ENCODE peak calls at places on chromosomes 6 and 20, in nine cellular contexts. P is CD4-positive, CD25-positive, alpha-beta regulatory T cell; I is tibial artery; N is activated B cell treated with CpG ODN at 0.5 μM for 24 hours; U is RWPE1; X is stimulated activated CD8-positive, alpha-beta memory T cell treated with anti-CD3 and anti-CD28 coated beads, Interleukin-4, amount 100 ng/mL, for 4 hours; Q is cardiac muscle cell; M is HEK293T; F is NCI-H774. Z is an unnamed sample.

GRCh38 chr20:59680852-59681251 is 76.5 kb downstream of the PHACTR3 start:
- DNase-seq in X (no peak), N (no peak), P (no peak), U (no peak), Q (no peak), I (no peak), F (no peak), M (no peak), Z (no peak)

GRCh38 chr6:155314773-155315515 is 660 bp upstream of the TFB1M start:
- DNase-seq in M (peak; percentile 67), X (peak; percentile 17), U (peak; percentile 49), N (no peak), Q (no peak), I (peak; percentile 78), F (peak; percentile 91), P (peak; percentile 88), Z (peak; percentile 80)

GRCh38 chr20:3000852-3001523 is 42.4 kb upstream of the GNRH2 start:
- DNase-seq in I (no peak), Q (peak; percentile 37), P (peak; percentile 83), F (peak; percentile 2), X (no peak), N (no peak), M (peak; percentile 61), U (peak; percentile 57), Z (peak; percentile 33)

GRCh38 chr20:60262967-60263603 is 304.9 kb downstream of the CDH26 start:
- DNase-seq in X (peak; percentile 16), Q (peak; percentile 25), P (peak; percentile 50), N (peak; percentile 20), I (no peak), M (peak; percentile 63), U (peak; percentile 82), F (no peak), Z (no peak)

GRCh38 chr6:144104898-144105487 is 9.6 kb upstream of the SF3B5 start:
- DNase-seq in F (peak; percentile 68), I (no peak), Q (peak; percentile 84), N (no peak), P (peak; percentile 86), U (peak; percentile 67), M (peak; percentile 60), X (no peak), Z (peak; percentile 87)

GRCh38 chr6:37334047-37334446 is 19.7 kb upstream of the RNF8 start:
- DNase-seq in N (no peak), P (no peak), X (no peak), Q (no peak), M (no peak), F (no peak), I (no peak), U (no peak), Z (no peak)

GRCh38 chr6:4584801-4585200 is 191.4 kb upstream of the CDYL start:
- DNase-seq in F (no peak), N (no peak), X (no peak), I (no peak), M (no peak), Q (no peak), P (no peak), U (no peak), Z (no peak)

GRCh38 chr20:52279667-52280180 is 88.1 kb upstream of the ZFP64 start:
- DNase-seq in I (no peak), N (no peak), F (no peak), P (no peak), U (no peak), X (no peak), M (no peak), Q (no peak), Z (peak; percentile 36)

GRCh38 chr6:40347571-40348011 is 239.6 kb downstream of the LRFN2 start:
- DNase-seq in P (no peak), N (no peak), M (no peak), U (no peak), F (no peak), I (no peak), Q (peak; percentile 59), X (no peak), Z (no peak)

GRCh38 chr6:149046164-149046821 is 271.2 kb upstream of the TAB2 start:
- DNase-seq in I (no peak), P (no peak), X (no peak), U (no peak), N (no peak), F (no peak), Q (no peak), M (no peak), Z (no peak)

GRCh38 chr6:129852257-129852858 is 8.8 kb downstream of the TMEM244 start:
- DNase-seq in P (no peak), U (no peak), Q (no peak), N (no peak), I (no peak), M (no peak), F (no peak), X (no peak), Z (no peak)

GRCh38 chr6:138979365-138979764 is 8.7 kb downstream of the REPS1 start:
- DNase-seq in P (no peak), F (no peak), X (no peak), I (no peak), M (no peak), Q (no peak), U (no peak), N (no peak), Z (no peak)

GRCh38 chr6:43129434-43130194 is 41.5 kb upstream of the SRF start:
- DNase-seq in F (no peak), X (no peak), N (no peak), P (peak; percentile 21), I (no peak), Q (peak; percentile 47), M (peak; percentile 51), U (peak; percentile 58), Z (peak; percentile 25)

GRCh38 chr6:39859025-39859424 is 66.8 kb downstream of the DAAM2 start:
- DNase-seq in N (no peak), Q (no peak), U (no peak), P (no peak), F (no peak), X (no peak), M (no peak), I (no peak), Z (no peak)

GRCh38 chr20:63056236-63057132 is 49.7 kb upstream of the BHLHE23 start:
- DNase-seq in X (peak; percentile 17), P (peak; percentile 23), F (no peak), Q (peak; percentile 49), M (peak; percentile 74), N (peak; percentile 47), I (peak; percentile 61), U (peak; percentile 58), Z (no peak)

GRCh38 chr6:44627091-44627878 is 239.8 kb downstream of the CDC5L start:
- DNase-seq in Q (no peak), M (no peak), X (no peak), F (no peak), U (no peak), N (no peak), P (peak; percentile 18), I (peak; percentile 66), Z (no peak)

GRCh38 chr20:34175879-34176278 is 63.8 kb upstream of the EIF2S2 start:
- DNase-seq in Q (no peak), X (no peak), I (no peak), N (no peak), P (no peak), U (no peak), F (no peak), M (no peak), Z (no peak)

GRCh38 chr6:34459899-34460593 is 5.8 kb upstream of the PACSIN1 start:
- DNase-seq in N (no peak), I (no peak), Q (peak; percentile 69), F (peak; percentile 43), U (peak; percentile 46), M (peak; percentile 58), X (peak; percentile 6), P (peak; percentile 73), Z (peak; percentile 33)

GRCh38 chr20:44448753-44449546 is 26.7 kb upstream of the TTPAL start:
- DNase-seq in Q (no peak), F (no peak), I (no peak), X (no peak), U (no peak), P (peak; percentile 11), M (peak; percentile 60), N (no peak), Z (no peak)

GRCh38 chr6:166436195-166437139 is 53.7 kb upstream of the MPC1 start:
- DNase-seq in U (no peak), P (no peak), Q (no peak), I (no peak), M (no peak), X (no peak), N (no peak), F (no peak), Z (no peak)

GRCh38 chr6:25934181-25934580 is 3.7 kb upstream of the SLC17A2 start:
- DNase-seq in U (no peak), P (no peak), F (no peak), N (no peak), M (no peak), Q (no peak), X (no peak), I (no peak), Z (no peak)

GRCh38 chr6:115901896-115902295 is 158.8 kb downstream of the FRK start:
- DNase-seq in Q (no peak), N (no peak), M (no peak), X (no peak), F (no peak), I (no peak), U (no peak), P (no peak), Z (no peak)

GRCh38 chr6:29976588-29977424 is 34.5 kb downstream of the HLA-A start:
- DNase-seq in X (no peak), P (peak; percentile 76), F (peak; percentile 52), I (peak; percentile 95), N (peak; percentile 45), Q (peak; percentile 79), M (peak; percentile 62), U (peak; percentile 55), Z (peak; percentile 69)

GRCh38 chr6:156974897-156975296 is 197.7 kb downstream of the ARID1B start:
- DNase-seq in F (no peak), U (no peak), N (no peak), I (no peak), X (no peak), P (no peak), M (no peak), Q (no peak), Z (no peak)

GRCh38 chr6:163962627-163963117 is 548.2 kb downstream of the QKI start:
- DNase-seq in Q (peak; percentile 43), P (no peak), M (no peak), U (no peak), I (no peak), N (no peak), F (no peak), X (no peak), Z (no peak)

GRCh38 chr6:153003294-153003645 is 761 bp upstream of the MTRF1L start:
- DNase-seq in I (no peak), M (no peak), U (no peak), F (peak; percentile 73), X (no peak), N (no peak), P (no peak), Q (peak; percentile 13), Z (no peak)

GRCh38 chr6:2450546-2450945 is 205.1 kb upstream of the GMDS start:
- DNase-seq in M (peak; percentile 48), I (no peak), X (no peak), Q (peak; percentile 74), U (peak; percentile 42), N (no peak), F (peak; percentile 61), P (no peak), Z (no peak)

GRCh38 chr20:22921595-22922421 is 113.3 kb upstream of the SSTR4 start:
- DNase-seq in P (no peak), U (peak; percentile 49), I (no peak), Q (no peak), N (no peak), X (no peak), M (no peak), F (no peak), Z (peak; percentile 60)

GRCh38 chr6:96301781-96302180 is 219.8 kb upstream of the UFL1 start:
- DNase-seq in Q (no peak), U (no peak), P (no peak), N (no peak), F (no peak), X (no peak), M (no peak), I (no peak), Z (peak; percentile 37)